ENCODE peak calls at places on chromosomes 11 and 22, in five cellular contexts. N is MM.1S, G is psoas muscle, O is aorta, K is heart left ventricle. X is an unnamed sample.
A peak's percentile ranks its signal among the peaks of the same experiment; 100 is the strongest.

GRCh38 chr11:83689062-83689461 is 402.9 kb upstream of the CCDC90B start:
- DNase-seq in O (no peak), K (no peak), N (no peak), G (no peak), X (no peak)

GRCh38 chr22:27107824-27108223 is 450.4 kb downstream of the MIAT start:
- DNase-seq in N (no peak), O (peak; percentile 86), K (peak; percentile 70), G (peak; percentile 72), X (peak; percentile 27)

GRCh38 chr22:46731246-46732040 is 6.6 kb downstream of the CERK start:
- DNase-seq in G (peak; percentile 76), N (no peak), O (peak; percentile 49), K (peak; percentile 79), X (peak; percentile 71)

GRCh38 chr11:86749861-86750401 is 50.4 kb upstream of the PRSS23 start:
- DNase-seq in G (no peak), N (no peak), O (no peak), K (no peak), X (no peak)

GRCh38 chr11:33598426-33599069 is 102.1 kb downstream of the C11orf91 start:
- DNase-seq in K (no peak), O (no peak), G (no peak), N (no peak), X (no peak)

GRCh38 chr11:33383920-33384209 is 126.7 kb downstream of the HIPK3 start:
- DNase-seq in K (no peak), O (no peak), N (no peak), G (no peak), X (no peak)

GRCh38 chr11:2792376-2793250 is 92.8 kb upstream of the KCNQ1OT1 start:
- DNase-seq in G (peak; percentile 48), K (peak; percentile 18), O (peak; percentile 46), N (no peak), X (peak; percentile 9)

GRCh38 chr11:34627197-34627596 is 6.3 kb downstream of the EHF start:
- DNase-seq in G (no peak), O (no peak), N (no peak), K (no peak), X (no peak)

GRCh38 chr11:13462311-13462927 is 603 bp downstream of the BTBD10 start:
- DNase-seq in G (peak; percentile 78), O (peak; percentile 67), K (peak; percentile 70), N (peak; percentile 29), X (peak; percentile 57)

GRCh38 chr11:42237701-42238235 is 778.3 kb upstream of the LRRC4C start:
- DNase-seq in O (no peak), K (no peak), G (no peak), N (no peak), X (no peak)

GRCh38 chr11:12213920-12214319 is 103.5 kb downstream of the MICAL2 start:
- DNase-seq in K (no peak), N (no peak), O (no peak), G (no peak), X (no peak)

GRCh38 chr11:62445314-62445740 is 26.5 kb downstream of the SCGB1A1 start:
- DNase-seq in N (no peak), K (peak; percentile 39), O (peak; percentile 53), G (no peak), X (no peak)

GRCh38 chr11:61533401-61533800 is 24.9 kb downstream of the LRRC10B start:
- DNase-seq in O (no peak), K (no peak), G (no peak), N (no peak), X (no peak)

GRCh38 chr11:34259087-34259486 is 98.7 kb downstream of the ABTB2 start:
- DNase-seq in K (no peak), N (no peak), G (no peak), O (no peak), X (no peak)

GRCh38 chr22:48895341-48895740 is 932.3 kb downstream of the BRD1 start:
- DNase-seq in G (no peak), O (no peak), N (no peak), K (peak; percentile 7), X (no peak)

GRCh38 chr22:20183823-20184222 is 33.0 kb upstream of the CCDC188 start:
- DNase-seq in G (no peak), N (no peak), O (no peak), K (no peak), X (no peak)

GRCh38 chr11:70647188-70648166 is 249.1 kb downstream of the CTTN start:
- DNase-seq in N (no peak), O (no peak), K (no peak), G (no peak), X (no peak)

GRCh38 chr11:30724274-30724673 is 138.1 kb upstream of the MPPED2 start:
- DNase-seq in O (no peak), N (no peak), K (no peak), G (no peak), X (no peak)

GRCh38 chr22:47111626-47112373 is 349.4 kb downstream of the TBC1D22A start:
- DNase-seq in N (no peak), O (peak; percentile 32), G (no peak), K (no peak), X (no peak)

GRCh38 chr11:93783767-93784151 is 323 bp upstream of the MED17 start:
- DNase-seq in N (no peak), K (no peak), G (no peak), O (no peak), X (no peak)

GRCh38 chr22:17191163-17191562 is 28.1 kb downstream of the ADA2 start:
- DNase-seq in G (no peak), K (no peak), O (no peak), N (no peak), X (no peak)

GRCh38 chr22:42939941-42940653 is 74.9 kb downstream of the PACSIN2 start:
- DNase-seq in N (no peak), K (peak; percentile 55), G (no peak), O (peak; percentile 60), X (no peak)

GRCh38 chr22:42938449-42938848 is 76.5 kb downstream of the PACSIN2 start:
- DNase-seq in O (no peak), N (no peak), K (no peak), G (no peak), X (no peak)

GRCh38 chr22:42938976-42939375 is 76.0 kb downstream of the PACSIN2 start:
- DNase-seq in G (no peak), O (no peak), N (no peak), K (no peak), X (no peak)

GRCh38 chr22:42939451-42939881 is 75.5 kb downstream of the PACSIN2 start:
- DNase-seq in K (no peak), G (no peak), O (no peak), N (no peak), X (no peak)

GRCh38 chr22:42937164-42937854 is 77.6 kb downstream of the PACSIN2 start:
- DNase-seq in N (peak; percentile 58), K (no peak), O (peak; percentile 83), G (no peak), X (no peak)
- H3K4me1 ChIP-seq in N (peaks cover 14% of the 10 kb centered on the region), K (peaks cover 85% of the 10 kb centered on the region), O (peaks cover 13% of the 10 kb centered on the region), G (peaks cover 72% of the 10 kb centered on the region), X (peaks cover 100% of the 10 kb centered on the region)

DNA sequence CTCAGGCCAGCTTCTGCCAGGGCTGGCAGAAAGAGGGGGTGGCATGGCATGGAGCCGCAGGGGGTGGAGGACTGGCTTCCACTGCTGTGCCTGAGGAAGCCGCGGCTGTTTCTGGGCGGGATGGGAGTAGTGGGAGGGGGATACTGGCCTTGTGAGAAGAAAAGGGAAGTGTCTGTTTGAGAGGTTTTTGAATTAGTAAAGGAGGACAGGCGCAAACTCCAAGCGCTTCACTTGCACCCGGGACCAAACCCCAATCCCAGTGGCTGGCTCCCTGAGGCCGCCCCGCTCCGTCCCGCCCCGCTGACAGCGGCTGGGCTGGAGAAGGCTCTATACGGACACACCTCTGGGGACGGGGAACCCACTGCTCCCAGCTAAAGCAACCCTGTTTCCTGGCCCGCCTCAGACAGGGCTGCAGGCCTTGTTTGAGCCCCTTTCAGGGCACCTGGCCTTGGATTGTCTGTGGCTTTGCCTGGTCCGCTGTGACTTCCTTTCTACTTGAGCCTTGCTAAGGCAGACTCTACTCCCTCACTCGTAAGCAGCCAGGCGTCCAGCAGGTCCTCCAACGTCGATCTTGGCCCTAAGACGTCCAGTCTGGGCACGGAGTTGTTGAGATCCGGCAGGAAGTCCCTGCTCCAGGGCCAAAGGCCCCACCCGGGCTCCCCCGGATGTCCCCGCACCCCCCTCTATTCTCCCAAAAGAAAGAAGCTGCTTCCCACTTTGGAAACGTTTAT is 2.2 kb downstream of the APOA1 start:
- DNase-seq in K (no peak), N (no peak), O (no peak), G (peak; percentile 37), X (no peak)
- H3K27ac ChIP-seq in K (peak overlapping the region; percentile 82), N (no peak overlapping the region), O (peak overlapping the region; percentile 70), G (peak overlapping the region; percentile 51), X (peak overlapping the region; percentile 83)

DNA sequence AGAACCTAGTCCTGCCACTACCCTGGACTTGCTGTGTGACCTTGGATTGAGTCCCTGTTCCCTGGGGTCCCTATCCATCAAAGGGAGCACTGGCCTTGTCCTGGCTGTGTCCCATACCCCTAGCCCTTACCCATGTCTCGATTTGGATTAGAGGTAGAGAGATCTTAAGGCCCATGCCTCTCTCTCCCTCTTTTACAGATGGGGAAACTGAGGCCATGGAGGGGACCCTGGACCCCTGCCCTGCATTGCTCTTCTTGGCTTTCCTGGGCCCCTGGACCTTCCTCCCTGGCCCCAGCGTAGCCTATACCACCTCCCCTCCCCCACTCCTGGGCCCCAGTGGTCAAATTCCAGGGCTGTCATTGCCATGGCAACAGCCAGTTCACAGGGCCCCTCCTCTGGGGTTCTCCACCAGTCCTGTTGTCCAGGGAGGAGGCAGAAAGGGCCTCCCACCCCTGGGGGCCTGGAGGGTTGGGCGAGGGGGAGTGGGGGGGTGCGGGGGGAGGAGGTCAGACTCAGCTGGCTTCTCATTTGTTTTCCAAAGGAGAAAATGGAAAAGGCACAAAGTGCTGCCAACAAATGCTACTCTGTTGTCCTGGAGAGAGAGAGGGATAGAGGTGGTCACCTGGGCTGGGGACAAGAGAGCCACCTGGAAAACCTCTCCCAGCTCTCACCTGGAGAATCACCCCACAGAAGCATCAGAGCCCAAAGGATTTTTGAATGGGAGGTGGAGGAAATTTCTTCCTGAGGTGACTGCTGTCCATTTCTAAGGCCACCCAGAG is 23.3 kb downstream of the ARHGEF17 start:
- DNase-seq in G (peak; percentile 47), K (peak; percentile 60), N (no peak), O (peak; percentile 65), X (peak; percentile 57)
- H3K4me1 ChIP-seq in G (peaks cover 11% of the 10 kb centered on the region), K (peaks cover 66% of the 10 kb centered on the region), N (peaks cover 8% of the 10 kb centered on the region), O (no peaks in the 10 kb centered on the region), X (peaks cover 48% of the 10 kb centered on the region)

GRCh38 chr22:50118129-50118528 is 28.3 kb downstream of the MOV10L1 start:
- DNase-seq in O (no peak), N (no peak), G (no peak), K (no peak), X (no peak)

GRCh38 chr22:50119169-50119767 is 29.5 kb downstream of the MOV10L1 start:
- DNase-seq in N (no peak), K (no peak), O (no peak), G (no peak), X (no peak)

GRCh38 chr22:50119768-50120251 is 30.0 kb downstream of the MOV10L1 start:
- DNase-seq in O (no peak), N (no peak), K (no peak), G (no peak), X (peak; percentile 15)

GRCh38 chr22:50117168-50117762 is 27.5 kb downstream of the MOV10L1 start:
- DNase-seq in N (no peak), G (no peak), K (no peak), O (no peak), X (no peak)

DNA sequence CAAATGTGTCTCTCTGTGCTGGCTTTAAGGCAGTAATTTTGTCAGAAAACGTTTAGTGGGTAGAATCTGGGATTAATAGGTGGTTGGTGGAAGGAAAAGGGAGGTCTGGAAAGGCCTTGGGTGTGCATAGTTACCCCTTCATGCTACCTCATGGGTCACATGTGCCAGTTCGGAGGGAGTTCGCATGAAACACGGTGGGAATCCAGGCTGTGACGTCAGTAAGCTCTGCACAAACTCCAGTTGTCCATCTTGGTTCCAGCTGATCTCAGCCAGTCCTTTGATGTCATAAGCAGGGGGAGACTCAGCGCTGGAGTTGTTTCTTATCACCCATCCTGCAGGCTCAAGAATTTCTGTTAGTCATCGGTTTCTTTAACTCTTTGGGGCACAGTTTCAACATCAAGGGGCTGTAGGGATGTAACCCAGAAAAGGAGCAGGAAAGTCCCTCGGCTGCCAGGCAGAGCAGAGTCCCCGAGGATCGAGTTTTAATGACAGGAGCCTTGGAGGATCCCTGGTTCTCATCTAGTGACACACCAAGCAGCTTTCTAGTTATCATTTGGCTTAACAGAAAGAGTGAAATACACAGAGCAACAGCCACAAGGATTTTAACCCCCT is 28.9 kb downstream of the MOV10L1 start:
- DNase-seq in K (no peak), N (no peak), G (no peak), O (no peak), X (no peak)
- H3K27ac ChIP-seq in K (peak overlapping the region; percentile 66), N (no peak overlapping the region), G (no peak overlapping the region), O (no peak overlapping the region), X (no peak overlapping the region)

X was measured in heart right ventricle.